ENCODE peak calls at places on chromosomes 1 and 21, in nine cellular contexts. Y is MM.1S; T is CD8-positive, alpha-beta memory T cell; O is upper lobe of right lung; C is GM23248; Z is lung; S is sigmoid colon; M is breast epithelium; P is adrenal gland. H is an unnamed sample. For H3K36me3, the result is how much of the 10 kb centered on the place peaks cover.

GRCh38 chr1:51559064-51559500 is 40.0 kb upstream of the EPS15 start:
- DNase-seq in Z (no peak), Y (no peak), P (no peak), M (no peak), C (no peak), T (no peak), O (no peak), S (no peak), H (no peak)

GRCh38 chr1:183812686-183813569 is 8.0 kb downstream of the RGL1 start:
- DNase-seq in C (peak), T (no peak), Z (no peak), O (no peak), M (no peak), Y (no peak), S (no peak), P (peak), H (peak)

GRCh38 chr1:182446033-182446669 is 3.8 kb upstream of the RGSL1 start:
- DNase-seq in Y (peak), O (no peak), C (peak), M (no peak), Z (no peak), S (no peak), P (peak), T (peak), H (peak)

GRCh38 chr21:23384679-23385078 is 2222.6 kb downstream of the MRPL39 start:
- DNase-seq in C (no peak), M (no peak), O (no peak), Z (no peak), P (no peak), S (no peak), T (no peak), Y (no peak), H (no peak)

GRCh38 chr1:50977575-50978143 is 7.6 kb downstream of the CDKN2C start:
- DNase-seq in M (no peak), S (peak), T (peak), P (peak), O (peak), C (peak), Y (peak), Z (peak), H (peak)

GRCh38 chr1:8460132-8460544 is 142.2 kb downstream of the SLC45A1 start:
- DNase-seq in P (no peak), Y (no peak), Z (no peak), C (peak), O (no peak), M (no peak), T (no peak), S (no peak), H (no peak)

GRCh38 chr1:212621830-212622315 is 13.3 kb downstream of the ATF3 start:
- DNase-seq in T (no peak), S (no peak), Y (no peak), Z (no peak), O (no peak), C (no peak), P (no peak), M (no peak), H (no peak)

GRCh38 chr1:81738902-81739301 is 61.8 kb upstream of the ADGRL2 start:
- DNase-seq in Z (no peak), S (no peak), M (no peak), P (no peak), O (no peak), T (no peak), C (no peak), Y (no peak), H (no peak)

GRCh38 chr21:43806017-43806710 is 16.8 kb downstream of the RRP1 start:
- DNase-seq in M (no peak), P (no peak), T (no peak), Y (no peak), O (no peak), C (no peak), Z (no peak), S (no peak), H (no peak)

GRCh38 chr1:21238141-21238800 is 52.0 kb downstream of the ECE1 start:
- DNase-seq in P (peak), T (no peak), S (no peak), C (peak), Z (no peak), O (no peak), Y (no peak), M (no peak), H (no peak)

GRCh38 chr1:223720987-223721591 is 8.8 kb downstream of the CAPN2 start:
- DNase-seq in C (peak), T (no peak), Y (no peak), Z (peak), P (peak), M (peak), O (no peak), S (no peak), H (peak)

GRCh38 chr1:223717695-223718363 is 5.5 kb downstream of the CAPN2 start:
- DNase-seq in C (peak), M (no peak), P (no peak), Y (no peak), T (no peak), O (no peak), Z (no peak), S (no peak), H (no peak)

GRCh38 chr1:223717123-223717522 is 4.8 kb downstream of the CAPN2 start:
- DNase-seq in M (no peak), T (no peak), O (no peak), P (no peak), C (no peak), S (no peak), Z (no peak), Y (no peak), H (no peak)

GRCh38 chr1:223716302-223716862 is 4.0 kb downstream of the CAPN2 start:
- DNase-seq in S (no peak), T (peak), Z (no peak), Y (peak), C (peak), M (no peak), P (no peak), O (no peak), H (peak)

DNA sequence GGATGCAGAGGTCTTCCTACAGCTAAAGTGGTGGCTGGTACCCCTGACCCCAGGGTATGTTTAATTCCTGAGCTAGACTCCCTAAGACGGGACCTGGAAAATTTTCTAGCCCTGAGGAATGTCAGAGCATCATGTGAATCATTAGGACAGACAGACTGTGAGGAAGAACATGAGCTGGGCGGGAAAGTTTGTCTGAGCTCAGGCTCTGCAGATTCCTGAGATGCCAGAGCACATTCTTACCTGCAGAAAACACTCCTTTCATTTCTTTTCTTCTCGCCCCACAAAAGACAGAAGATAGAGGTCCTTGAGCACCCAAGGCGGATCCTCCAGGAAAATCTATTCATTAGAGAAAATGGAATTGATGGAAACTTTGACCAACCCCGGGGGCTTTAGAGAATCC is 6.5 kb downstream of the CAPN2 start:
- DNase-seq in O (no peak), C (peak), Z (no peak), P (no peak), S (no peak), Y (no peak), T (no peak), M (no peak), H (no peak)
- H3K36me3 ChIP-seq in O (half or more), C (under half), Z (under half), P (under half), S (under half), Y (under half), T (under half), M (under half), H (under half)

GRCh38 chr1:248849152-248849551 is 9.7 kb downstream of the ZNF692 start:
- DNase-seq in P (no peak), T (no peak), O (peak), Z (no peak), S (peak), M (no peak), Y (no peak), C (no peak), H (no peak)
- H3K36me3 ChIP-seq in P (half or more), T (under half), O (half or more), Z (half or more), S (half or more), M (under half), Y (under half), C (under half), H (under half)

GRCh38 chr1:150765229-150765976 is at the start of gene CTSS:
- DNase-seq in O (no peak), C (peak), M (no peak), T (peak), P (no peak), Y (peak), Z (no peak), S (no peak), H (peak)
- H3K36me3 ChIP-seq in O (under half), C (under half), M (under half), T (under half), P (under half), Y (under half), Z (under half), S (under half), H (under half)

GRCh38 chr21:45478816-45479669 is 63.2 kb downstream of the SLC19A1 start:
- DNase-seq in S (no peak), P (no peak), T (no peak), M (no peak), C (no peak), Y (no peak), Z (no peak), O (no peak), H (no peak)
- H3K36me3 ChIP-seq in S (under half), P (half or more), T (under half), M (under half), C (under half), Y (under half), Z (under half), O (under half), H (under half)

GRCh38 chr1:3785045-3785444 is 11.3 kb downstream of the LRRC47 start:
- DNase-seq in Y (no peak), C (no peak), O (no peak), S (no peak), T (no peak), P (peak), M (no peak), Z (no peak), H (peak)
- H3K36me3 ChIP-seq in Y (under half), C (under half), O (half or more), S (half or more), T (under half), P (half or more), M (under half), Z (half or more), H (under half)

GRCh38 chr1:235266325-235266724 is 61.7 kb downstream of the ARID4B start:
- DNase-seq in Y (no peak), C (peak), P (no peak), Z (no peak), M (no peak), S (no peak), T (no peak), O (no peak), H (no peak)

GRCh38 chr1:235262539-235262938 is 65.4 kb downstream of the ARID4B start:
- DNase-seq in O (no peak), M (no peak), C (no peak), T (no peak), Y (no peak), P (no peak), S (no peak), Z (no peak), H (no peak)

GRCh38 chr1:235264327-235264726 is 63.7 kb downstream of the ARID4B start:
- DNase-seq in O (no peak), S (no peak), Y (no peak), P (no peak), C (no peak), M (no peak), Z (no peak), T (no peak), H (no peak)

GRCh38 chr1:235270625-235271024 is 57.4 kb downstream of the ARID4B start:
- DNase-seq in C (peak), Z (no peak), S (no peak), M (no peak), T (no peak), Y (peak), O (no peak), P (no peak), H (no peak)

DNA sequence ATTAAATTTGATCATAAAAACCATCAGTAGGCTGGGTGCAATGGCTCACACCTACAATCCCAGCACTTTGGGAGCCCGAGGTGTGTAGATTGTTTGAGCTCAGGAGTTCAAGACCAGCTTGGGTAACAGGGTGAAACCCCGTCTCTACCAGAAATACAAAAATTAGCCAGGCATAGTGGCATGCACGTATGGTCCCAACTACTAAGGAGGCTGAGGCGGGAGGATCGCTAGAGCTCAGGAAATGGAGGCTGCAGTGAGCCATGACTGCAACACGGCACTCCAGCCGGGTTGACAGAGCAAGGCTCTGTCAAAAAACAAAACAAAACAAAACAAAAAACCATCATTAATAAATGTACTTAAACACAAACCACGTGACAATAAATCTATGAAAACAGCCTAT is 61.0 kb downstream of the ARID4B start:
- DNase-seq in T (no peak), S (no peak), M (no peak), Y (no peak), C (no peak), P (no peak), O (no peak), Z (no peak), H (no peak)
- H3K36me3 ChIP-seq in T (under half), S (under half), M (under half), Y (under half), C (under half), P (under half), O (under half), Z (under half), H (under half)

GRCh38 chr1:200590001-200590400 is 30.6 kb downstream of the KIF14 start:
- DNase-seq in P (no peak), T (no peak), Z (no peak), S (no peak), C (no peak), O (no peak), Y (no peak), M (no peak), H (no peak)
- H3K36me3 ChIP-seq in P (under half), T (under half), Z (under half), S (under half), C (under half), O (under half), Y (under half), M (under half), H (under half)

H was measured in small intestine.